ENCODE peak calls at places on chromosomes 1 and 21, in eight cellular contexts. G is cardiac muscle cell, M is suprapubic skin, O is fibroblast of lung, Z is astrocyte of the spinal cord, W is ACHN, S is T follicular helper cell, F is A549. V is an unnamed sample.

GRCh38 chr1:204970897-204971296 is 72.1 kb upstream of the CNTN2 start:
- DNase-seq in G (no peak), M (no peak), O (no peak), Z (no peak), W (no peak), S (no peak), F (no peak), V (no peak)

GRCh38 chr1:4105300-4105880 is 205.3 kb upstream of the C1orf174 start:
- DNase-seq in G (no peak), M (peak), O (no peak), Z (no peak), W (no peak), S (no peak), F (no peak), V (no peak)

GRCh38 chr1:179365342-179366092 is at the start of gene AXDND1:
- DNase-seq in G (peak), M (peak), O (peak), Z (peak), W (peak), S (peak), F (peak), V (peak)

GRCh38 chr1:245105815-245106410 is 48.9 kb upstream of the KIF26B start:
- DNase-seq in G (no peak), M (no peak), O (peak), Z (peak), W (no peak), S (no peak), F (no peak), V (no peak)

GRCh38 chr1:150555971-150556865 is 7.0 kb downstream of the ADAMTSL4 start:
- DNase-seq in G (no peak), M (no peak), O (no peak), Z (no peak), W (no peak), S (no peak), F (no peak), V (no peak)

GRCh38 chr1:50423670-50424000 is 392 bp upstream of the DMRTA2 start:
- DNase-seq in G (no peak), M (no peak), O (no peak), Z (no peak), W (no peak), S (no peak), F (peak), V (peak)

GRCh38 chr1:204093421-204093717 is 20.5 kb downstream of the SOX13 start:
- DNase-seq in G (no peak), M (no peak), O (no peak), Z (no peak), W (peak), S (no peak), F (peak), V (no peak)

GRCh38 chr1:230858918-230859819 is 9.2 kb downstream of the C1orf198 start:
- DNase-seq in G (no peak), M (no peak), O (peak), Z (peak), W (no peak), S (no peak), F (no peak), V (no peak)

GRCh38 chr1:236016083-236016482 is 48.8 kb downstream of the NID1 start:
- DNase-seq in G (no peak), M (no peak), O (no peak), Z (peak), W (no peak), S (no peak), F (no peak), V (no peak)

GRCh38 chr21:17441370-17441769 is 71.5 kb upstream of the CXADR start:
- DNase-seq in G (no peak), M (no peak), O (peak), Z (peak), W (no peak), S (no peak), F (peak), V (peak)

V was measured in mammary epithelial cell.